ENCODE peak calls at places on chromosome 7, in four cellular contexts. I is suprapubic skin, Z is NCI-H1092, M is Right ventricle myocardium superior. V is an unnamed sample.

GRCh38 chr7:112495156-112495788 is 14.5 kb downstream of the LSMEM1 start:
- DNase-seq in M (no peak), I (no peak), Z (no peak), V (no peak)

GRCh38 chr7:27143022-27143949 is at the start of gene HOXA5:
- DNase-seq in I (peak; percentile 71), Z (peak; percentile 74), M (no peak), V (no peak)

GRCh38 chr7:70883750-70884445 is 248.0 kb upstream of the GALNT17 start:
- DNase-seq in M (no peak), Z (no peak), I (no peak), V (no peak)

GRCh38 chr7:33325754-33326484 is 196.6 kb downstream of the BBS9 start:
- DNase-seq in I (no peak), M (no peak), Z (no peak), V (no peak)

GRCh38 chr7:29622335-29623265 is 59.0 kb downstream of the PRR15 start:
- DNase-seq in M (no peak), I (no peak), Z (no peak), V (peak; percentile 75)

GRCh38 chr7:151800861-151801260 is 76.1 kb downstream of the PRKAG2 start:
- DNase-seq in I (no peak), Z (no peak), M (peak; percentile 13), V (no peak)

GRCh38 chr7:91083855-91084644 is 180.2 kb upstream of the FZD1 start:
- DNase-seq in Z (no peak), M (peak; percentile 57), I (no peak), V (no peak)

GRCh38 chr7:150356265-150356897 is 12.2 kb upstream of the REPIN1 start:
- DNase-seq in M (no peak), Z (peak; percentile 33), I (no peak), V (peak; percentile 55)

GRCh38 chr7:1850976-1851571 is 181.0 kb downstream of the ELFN1 start:
- DNase-seq in M (peak; percentile 34), Z (no peak), I (peak; percentile 60), V (no peak)

GRCh38 chr7:30406664-30407425 is 71.7 kb downstream of the NOD1 start:
- DNase-seq in M (no peak), Z (no peak), I (no peak), V (no peak)

GRCh38 chr7:107078517-107078966 is 34.0 kb downstream of the PRKAR2B start:
- DNase-seq in Z (no peak), M (no peak), I (no peak), V (no peak)

GRCh38 chr7:86747698-86748097 is 104.0 kb downstream of the GRM3 start:
- DNase-seq in M (no peak), Z (peak; percentile 57), I (no peak), V (no peak)